ENCODE peak calls at places on chromosome 18, in five cellular contexts. Y, C, Q, G and X are unnamed samples.

GRCh38 chr18:57555134-57555533 is 31.4 kb downstream of the FECH start:
- DNase-seq in Y (no peak), C (no peak), Q (no peak), G (no peak), X (no peak)

GRCh38 chr18:45687617-45688016 is 36.4 kb upstream of the SLC14A1 start:
- DNase-seq in Y (no peak), C (peak), Q (no peak), G (peak), X (no peak)

GRCh38 chr18:78021196-78021595 is 771.5 kb downstream of the GALR1 start:
- DNase-seq in Y (no peak), C (no peak), Q (no peak), G (no peak), X (no peak)

GRCh38 chr18:79495591-79496071 is 99.9 kb downstream of the NFATC1 start:
- DNase-seq in Y (no peak), C (no peak), Q (no peak), G (peak), X (no peak)

GRCh38 chr18:2846638-2847340 is at the start of gene EMILIN2:
- DNase-seq in Y (peak), C (peak), Q (peak), G (peak), X (no peak)

GRCh38 chr18:21177742-21178305 is 64.2 kb upstream of the GREB1L start:
- DNase-seq in Y (no peak), C (no peak), Q (no peak), G (no peak), X (no peak)

GRCh38 chr18:21155443-21155842 is 43.8 kb upstream of the ROCK1 start:
- DNase-seq in Y (no peak), C (no peak), Q (no peak), G (no peak), X (no peak)

GRCh38 chr18:44917865-44918476 is 237.3 kb downstream of the SETBP1 start:
- DNase-seq in Y (no peak), C (no peak), Q (no peak), G (no peak), X (no peak)

GRCh38 chr18:74529811-74530583 is 4.3 kb upstream of the CNDP1 start:
- DNase-seq in Y (no peak), C (no peak), Q (no peak), G (no peak), X (no peak)

GRCh38 chr18:21243041-21243431 is 1.0 kb downstream of the GREB1L start:
- DNase-seq in Y (no peak), C (no peak), Q (no peak), G (no peak), X (no peak)

GRCh38 chr18:22165049-22165602 is 4.3 kb upstream of the GATA6 start:
- DNase-seq in Y (no peak), C (no peak), Q (no peak), G (peak), X (no peak)

GRCh38 chr18:23209031-23209430 is 73.7 kb downstream of the CABLES1 start:
- DNase-seq in Y (no peak), C (peak), Q (no peak), G (no peak), X (no peak)

GRCh38 chr18:52829876-52830390 is 489.9 kb downstream of the DCC start:
- DNase-seq in Y (no peak), C (no peak), Q (no peak), G (no peak), X (no peak)

GRCh38 chr18:54946149-54946581 is 13.1 kb downstream of the CCDC68 start:
- DNase-seq in Y (no peak), C (peak), Q (no peak), G (peak), X (no peak)

GRCh38 chr18:63017977-63018376 is 301.6 kb downstream of the BCL2 start:
- DNase-seq in Y (no peak), C (no peak), Q (no peak), G (no peak), X (no peak)

GRCh38 chr18:23453657-23454011 is 547 bp downstream of the RIOK3 start:
- DNase-seq in Y (no peak), C (peak), Q (no peak), G (no peak), X (no peak)

GRCh38 chr18:79512461-79513380 is 117.0 kb downstream of the NFATC1 start:
- DNase-seq in Y (no peak), C (no peak), Q (no peak), G (peak), X (no peak)

GRCh38 chr18:63992751-63993150 is 22.9 kb downstream of the SERPINB8 start:
- DNase-seq in Y (no peak), C (no peak), Q (no peak), G (no peak), X (no peak)

GRCh38 chr18:74513149-74513882 is 17.2 kb downstream of the CNDP2 start:
- DNase-seq in Y (no peak), C (no peak), Q (no peak), G (no peak), X (no peak)

GRCh38 chr18:54222922-54223567 is 1.4 kb downstream of the MBD2 start:
- DNase-seq in Y (no peak), C (no peak), Q (peak), G (no peak), X (no peak)

GRCh38 chr18:57523171-57523956 is 63.1 kb downstream of the FECH start:
- DNase-seq in Y (no peak), C (no peak), Q (no peak), G (no peak), X (no peak)

GRCh38 chr18:76958692-76959341 is 136.5 kb downstream of the ZNF236 start:
- DNase-seq in Y (no peak), C (peak), Q (no peak), G (no peak), X (no peak)

GRCh38 chr18:63336366-63337099 is 17.0 kb upstream of the BCL2 start:
- DNase-seq in Y (no peak), C (peak), Q (no peak), G (no peak), X (no peak)

GRCh38 chr18:24373331-24373730 is 24.3 kb downstream of the OSBPL1A start:
- DNase-seq in Y (no peak), C (peak), Q (no peak), G (no peak), X (no peak)

GRCh38 chr18:55328301-55328700 is 259.7 kb downstream of the TCF4 start:
- DNase-seq in Y (no peak), C (peak), Q (no peak), G (no peak), X (no peak)

GRCh38 chr18:57234346-57234745 is 87.5 kb downstream of the BOD1L2 start:
- DNase-seq in Y (no peak), C (no peak), Q (no peak), G (no peak), X (no peak)

GRCh38 chr18:55559735-55560134 is 28.3 kb downstream of the TCF4 start:
- DNase-seq in Y (no peak), C (no peak), Q (no peak), G (no peak), X (no peak)

GRCh38 chr18:25365242-25365641 is 13.3 kb upstream of the ZNF521 start:
- DNase-seq in Y (no peak), C (no peak), Q (no peak), G (no peak), X (no peak)

GRCh38 chr18:13216092-13216582 is 2.4 kb upstream of the LDLRAD4 start:
- DNase-seq in Y (no peak), C (peak), Q (no peak), G (peak), X (peak)

GRCh38 chr18:43195421-43195820 is 79.9 kb upstream of the RIT2 start:
- DNase-seq in Y (no peak), C (no peak), Q (no peak), G (no peak), X (no peak)

GRCh38 chr18:76687271-76688006 is 134.9 kb upstream of the ZNF236 start:
- DNase-seq in Y (no peak), C (peak), Q (no peak), G (no peak), X (no peak)

GRCh38 chr18:40882468-40882867 is 1072.6 kb upstream of the PIK3C3 start:
- DNase-seq in Y (no peak), C (no peak), Q (no peak), G (no peak), X (no peak)

GRCh38 chr18:7117390-7118355 is at the start of gene LAMA1:
- DNase-seq in Y (peak), C (peak), Q (no peak), G (peak), X (no peak)

GRCh38 chr18:37219257-37219656 is 346.3 kb downstream of the CELF4 start:
- DNase-seq in Y (no peak), C (no peak), Q (no peak), G (no peak), X (no peak)

GRCh38 chr18:47915229-47915628 is 15.2 kb downstream of the SMAD2 start:
- DNase-seq in Y (no peak), C (no peak), Q (no peak), G (no peak), X (no peak)

GRCh38 chr18:67582488-67582887 is 66.0 kb upstream of the DSEL start:
- DNase-seq in Y (no peak), C (no peak), Q (no peak), G (no peak), X (no peak)

GRCh38 chr18:59005266-59005665 is 134.4 kb upstream of the SEC11C start:
- DNase-seq in Y (no peak), C (peak), Q (no peak), G (no peak), X (no peak)